ENCODE peak calls at places on chromosomes 3 and 15, in eight cellular contexts. Z is body of pancreas; Y is H1; B is HCT116; K is prostate gland; D is breast epithelium; F is CD4-positive, CD25-positive, alpha-beta regulatory T cell; Q is suprapubic skin. P is an unnamed sample. For H3K36me3 and H3K27me3, the result is how much of the 10 kb centered on the place peaks cover.

GRCh38 chr3:124832782-124833709 is 54.1 kb downstream of the ITGB5 start:
- DNase-seq in K (no peak), Y (no peak), Z (no peak), Q (no peak), B (no peak), D (no peak), F (no peak), P (no peak)

GRCh38 chr15:62495670-62496328 is 330.7 kb upstream of the C2CD4B start:
- DNase-seq in D (no peak), Y (no peak), K (no peak), F (no peak), Z (peak), B (no peak), Q (no peak), P (no peak)

GRCh38 chr3:126523745-126524428 is at the start of gene CHST13:
- DNase-seq in Q (no peak), Y (peak), Z (peak), K (no peak), B (no peak), F (no peak), D (no peak), P (no peak)

GRCh38 chr3:186427627-186428026 is 65.6 kb upstream of the DGKG start:
- DNase-seq in K (no peak), B (no peak), F (no peak), Z (no peak), D (no peak), Y (no peak), Q (no peak), P (no peak)

GRCh38 chr15:39579487-39580116 is 1.3 kb upstream of the THBS1 start:
- DNase-seq in D (peak), Q (peak), K (peak), F (no peak), Y (peak), B (peak), Z (peak), P (peak)

GRCh38 chr3:67034371-67034770 is 36.3 kb downstream of the KBTBD8 start:
- DNase-seq in D (no peak), K (no peak), Y (no peak), F (no peak), Q (no peak), B (no peak), Z (no peak), P (no peak)

GRCh38 chr3:177410734-177411133 is 213.5 kb upstream of the TBL1XR1 start:
- DNase-seq in F (peak), Q (no peak), Z (peak), K (peak), Y (no peak), D (no peak), B (no peak), P (no peak)

GRCh38 chr15:62896380-62896866 is 146.1 kb upstream of the TPM1 start:
- DNase-seq in K (no peak), Q (no peak), Y (no peak), Z (no peak), B (peak), F (no peak), D (no peak), P (no peak)

GRCh38 chr3:26647078-26647477 is 24.5 kb downstream of the LRRC3B start:
- DNase-seq in Q (no peak), Z (no peak), B (no peak), F (no peak), K (no peak), Y (no peak), D (no peak), P (no peak)

GRCh38 chr15:55853134-55853533 is 110.2 kb upstream of the PRTG start:
- DNase-seq in D (no peak), F (no peak), K (no peak), Q (no peak), B (no peak), Y (no peak), Z (no peak), P (no peak)

GRCh38 chr15:95734422-95735316 is 595.8 kb upstream of the NR2F2 start:
- DNase-seq in K (no peak), F (peak), Y (no peak), B (no peak), Z (no peak), D (no peak), Q (no peak), P (no peak)

GRCh38 chr15:37764733-37765191 is 169.7 kb upstream of the TMCO5A start:
- DNase-seq in Q (no peak), Y (no peak), K (no peak), F (peak), Z (peak), D (no peak), B (peak), P (peak)

GRCh38 chr3:28290863-28291300 is 49.5 kb downstream of the CMC1 start:
- DNase-seq in D (no peak), Q (no peak), K (no peak), Z (no peak), B (no peak), F (peak), Y (no peak), P (no peak)

GRCh38 chr3:159077860-159078259 is 276.0 kb downstream of the MFSD1 start:
- DNase-seq in F (no peak), B (no peak), K (no peak), D (no peak), Y (no peak), Q (no peak), Z (no peak), P (no peak)

GRCh38 chr3:24303057-24303754 is 191.4 kb downstream of the THRB start:
- DNase-seq in D (no peak), Z (no peak), F (no peak), B (no peak), K (no peak), Q (no peak), Y (no peak), P (no peak)

GRCh38 chr15:64452988-64453688 is 7.2 kb upstream of the ZNF609 start:
- DNase-seq in D (peak), Q (no peak), K (peak), Y (no peak), Z (peak), F (no peak), B (no peak), P (no peak)

GRCh38 chr15:63514533-63514943 is 10.1 kb downstream of the USP3 start:
- DNase-seq in Y (no peak), Z (peak), Q (no peak), D (no peak), B (no peak), K (no peak), F (no peak), P (no peak)

GRCh38 chr15:99123706-99124451 is 19.0 kb downstream of the SYNM start:
- DNase-seq in Q (peak), Y (no peak), D (peak), K (peak), Z (peak), F (no peak), B (peak), P (no peak)
- H3K27ac ChIP-seq in Q (peak), Y (no peak), D (peak), K (peak), Z (peak), F (no peak), B (peak), P (no peak)

GRCh38 chr3:57257678-57258077 is 30.1 kb downstream of the APPL1 start:
- DNase-seq in Y (no peak), K (no peak), B (no peak), F (no peak), Q (no peak), Z (no peak), D (no peak), P (no peak)
- H3K36me3 ChIP-seq in Y (under half), K (under half), B (under half), F (under half), Q (half or more), Z (under half), D (under half), P (under half)

GRCh38 chr3:195285403-195285802 is 14.4 kb upstream of the XXYLT1 start:
- DNase-seq in F (no peak), D (no peak), B (no peak), Y (no peak), Z (no peak), Q (no peak), K (no peak), P (no peak)
- H3K27me3 ChIP-seq in F (under half), D (under half), B (under half), Y (under half), Z (under half), Q (under half), K (under half), P (under half)

DNA sequence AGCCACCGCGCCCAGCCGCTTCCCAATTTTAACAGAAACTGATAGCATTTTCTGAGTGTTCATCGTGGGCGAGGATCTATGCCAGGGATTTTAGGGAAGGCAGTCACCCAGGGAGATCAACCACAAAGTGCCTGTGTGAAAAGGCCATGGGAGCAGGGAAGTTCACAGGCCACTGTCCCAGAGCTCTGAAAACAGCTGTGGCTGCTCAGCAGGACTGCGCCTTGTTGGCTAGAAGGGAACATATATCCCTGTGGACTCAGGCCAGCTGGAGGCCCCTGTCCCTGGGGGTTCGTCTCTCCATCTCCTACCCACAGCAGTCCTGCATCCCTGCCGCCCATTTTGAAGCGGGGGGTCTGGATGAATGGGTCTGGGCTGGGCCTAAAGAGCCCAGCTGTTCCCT is 27.8 kb downstream of the PPCDC start:
- DNase-seq in D (no peak), K (no peak), Q (no peak), Y (no peak), Z (no peak), B (no peak), F (no peak), P (no peak)
- H3K27ac ChIP-seq in D (no peak), K (no peak), Q (no peak), Y (no peak), Z (no peak), B (no peak), F (no peak), P (no peak)

GRCh38 chr15:78007965-78008886 is 69.3 kb downstream of the TBC1D2B start:
- DNase-seq in K (peak), B (no peak), Y (no peak), F (no peak), Z (peak), Q (peak), D (no peak), P (no peak)
- H3K36me3 ChIP-seq in K (under half), B (under half), Y (under half), F (half or more), Z (under half), Q (half or more), D (under half), P (under half)

DNA sequence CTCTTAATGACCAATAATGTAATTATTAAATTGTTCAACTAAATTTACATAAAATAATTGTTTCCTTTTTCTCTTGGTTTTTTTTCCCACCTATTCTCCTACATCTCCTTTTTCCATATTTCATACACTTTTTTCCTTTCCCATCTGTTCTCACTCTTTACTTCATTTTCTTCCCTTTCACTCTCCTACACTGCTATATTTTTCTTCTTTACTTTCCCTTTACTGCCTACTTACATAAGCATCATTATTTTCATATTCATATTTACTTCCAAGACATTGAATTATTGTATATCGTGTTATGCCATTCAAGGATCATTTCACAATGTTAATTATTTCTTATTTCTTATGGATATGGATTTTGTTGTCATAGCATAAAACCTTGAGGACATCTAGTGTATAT is 1275.6 kb downstream of the NSUN3 start:
- DNase-seq in F (no peak), Y (no peak), B (no peak), K (no peak), Q (no peak), D (no peak), Z (no peak), P (no peak)
- H3K27me3 ChIP-seq in F (under half), Y (under half), B (under half), K (under half), Q (under half), D (under half), Z (under half), P (under half)